ENCODE peak calls at places on chromosomes 13 and 19, in seven cellular contexts. One of them, this sample, is unnamed.

GRCh38 chr19:50909240-50910070 is 1.7 kb downstream of the KLK4 start:
- DNase-seq in anterior cingulate cortex: no peak
- DNase-seq in left lung: no peak
- DNase-seq in NCI-H1436: peak
- DNase-seq in stimulated activated CD4-positive, alpha-beta T cell treated with anti-CD3 and anti-CD28 coated beads, Interleukin-15, amount 100 ng/mL, for 1 hour: peak
- DNase-seq in activated CD4-positive, CD25-positive, alpha-beta regulatory T cell treated with anti-CD3 and anti-CD28 coated beads, Interleukin-2, amount 50 U/mL, for 16 hours: no peak
- DNase-seq in central memory CD4-positive, alpha-beta T cell: no peak
- DNase-seq in this sample: peak

GRCh38 chr19:34355201-34355600 is 9.8 kb upstream of the GPI start:
- DNase-seq in anterior cingulate cortex: no peak
- DNase-seq in left lung: peak
- DNase-seq in NCI-H1436: no peak
- DNase-seq in stimulated activated CD4-positive, alpha-beta T cell treated with anti-CD3 and anti-CD28 coated beads, Interleukin-15, amount 100 ng/mL, for 1 hour: no peak
- DNase-seq in activated CD4-positive, CD25-positive, alpha-beta regulatory T cell treated with anti-CD3 and anti-CD28 coated beads, Interleukin-2, amount 50 U/mL, for 16 hours: no peak
- DNase-seq in central memory CD4-positive, alpha-beta T cell: no peak
- DNase-seq in this sample: no peak

GRCh38 chr13:93280688-93281087 is 54.1 kb downstream of the GPC6 start:
- DNase-seq in anterior cingulate cortex: no peak
- DNase-seq in left lung: no peak
- DNase-seq in NCI-H1436: no peak
- DNase-seq in stimulated activated CD4-positive, alpha-beta T cell treated with anti-CD3 and anti-CD28 coated beads, Interleukin-15, amount 100 ng/mL, for 1 hour: no peak
- DNase-seq in activated CD4-positive, CD25-positive, alpha-beta regulatory T cell treated with anti-CD3 and anti-CD28 coated beads, Interleukin-2, amount 50 U/mL, for 16 hours: no peak
- DNase-seq in central memory CD4-positive, alpha-beta T cell: no peak
- DNase-seq in this sample: no peak

GRCh38 chr19:52391135-52391534 is 6.5 kb upstream of the ZNF528 start:
- DNase-seq in anterior cingulate cortex: no peak
- DNase-seq in left lung: no peak
- DNase-seq in NCI-H1436: no peak
- DNase-seq in stimulated activated CD4-positive, alpha-beta T cell treated with anti-CD3 and anti-CD28 coated beads, Interleukin-15, amount 100 ng/mL, for 1 hour: no peak
- DNase-seq in activated CD4-positive, CD25-positive, alpha-beta regulatory T cell treated with anti-CD3 and anti-CD28 coated beads, Interleukin-2, amount 50 U/mL, for 16 hours: no peak
- DNase-seq in central memory CD4-positive, alpha-beta T cell: no peak
- DNase-seq in this sample: no peak

GRCh38 chr13:113915786-113916329 is 52.0 kb upstream of the GAS6 start:
- DNase-seq in anterior cingulate cortex: no peak
- DNase-seq in left lung: no peak
- DNase-seq in NCI-H1436: no peak
- DNase-seq in stimulated activated CD4-positive, alpha-beta T cell treated with anti-CD3 and anti-CD28 coated beads, Interleukin-15, amount 100 ng/mL, for 1 hour: no peak
- DNase-seq in activated CD4-positive, CD25-positive, alpha-beta regulatory T cell treated with anti-CD3 and anti-CD28 coated beads, Interleukin-2, amount 50 U/mL, for 16 hours: no peak
- DNase-seq in central memory CD4-positive, alpha-beta T cell: no peak
- DNase-seq in this sample: no peak

GRCh38 chr13:20716951-20717350 is 13.5 kb downstream of the IL17D start:
- DNase-seq in anterior cingulate cortex: no peak
- DNase-seq in left lung: no peak
- DNase-seq in NCI-H1436: no peak
- DNase-seq in stimulated activated CD4-positive, alpha-beta T cell treated with anti-CD3 and anti-CD28 coated beads, Interleukin-15, amount 100 ng/mL, for 1 hour: no peak
- DNase-seq in activated CD4-positive, CD25-positive, alpha-beta regulatory T cell treated with anti-CD3 and anti-CD28 coated beads, Interleukin-2, amount 50 U/mL, for 16 hours: no peak
- DNase-seq in central memory CD4-positive, alpha-beta T cell: no peak
- DNase-seq in this sample: peak

GRCh38 chr19:31223805-31224534 is 125.3 kb downstream of the TSHZ3 start:
- DNase-seq in anterior cingulate cortex: no peak
- DNase-seq in left lung: no peak
- DNase-seq in NCI-H1436: no peak
- DNase-seq in stimulated activated CD4-positive, alpha-beta T cell treated with anti-CD3 and anti-CD28 coated beads, Interleukin-15, amount 100 ng/mL, for 1 hour: no peak
- DNase-seq in activated CD4-positive, CD25-positive, alpha-beta regulatory T cell treated with anti-CD3 and anti-CD28 coated beads, Interleukin-2, amount 50 U/mL, for 16 hours: no peak
- DNase-seq in central memory CD4-positive, alpha-beta T cell: no peak
- DNase-seq in this sample: no peak

GRCh38 chr19:15320118-15320517 is 12.2 kb downstream of the BRD4 start:
- DNase-seq in anterior cingulate cortex: no peak
- DNase-seq in left lung: no peak
- DNase-seq in NCI-H1436: no peak
- DNase-seq in stimulated activated CD4-positive, alpha-beta T cell treated with anti-CD3 and anti-CD28 coated beads, Interleukin-15, amount 100 ng/mL, for 1 hour: no peak
- DNase-seq in activated CD4-positive, CD25-positive, alpha-beta regulatory T cell treated with anti-CD3 and anti-CD28 coated beads, Interleukin-2, amount 50 U/mL, for 16 hours: no peak
- DNase-seq in central memory CD4-positive, alpha-beta T cell: no peak
- DNase-seq in this sample: no peak

GRCh38 chr19:18669524-18669817 is 14.0 kb upstream of the CRTC1 start:
- DNase-seq in anterior cingulate cortex: no peak
- DNase-seq in left lung: no peak
- DNase-seq in NCI-H1436: no peak
- DNase-seq in stimulated activated CD4-positive, alpha-beta T cell treated with anti-CD3 and anti-CD28 coated beads, Interleukin-15, amount 100 ng/mL, for 1 hour: no peak
- DNase-seq in activated CD4-positive, CD25-positive, alpha-beta regulatory T cell treated with anti-CD3 and anti-CD28 coated beads, Interleukin-2, amount 50 U/mL, for 16 hours: no peak
- DNase-seq in central memory CD4-positive, alpha-beta T cell: no peak
- DNase-seq in this sample: no peak

GRCh38 chr19:41297628-41298326 is 12.2 kb upstream of the CCDC97 start:
- DNase-seq in anterior cingulate cortex: no peak
- DNase-seq in left lung: no peak
- DNase-seq in NCI-H1436: no peak
- DNase-seq in stimulated activated CD4-positive, alpha-beta T cell treated with anti-CD3 and anti-CD28 coated beads, Interleukin-15, amount 100 ng/mL, for 1 hour: no peak
- DNase-seq in activated CD4-positive, CD25-positive, alpha-beta regulatory T cell treated with anti-CD3 and anti-CD28 coated beads, Interleukin-2, amount 50 U/mL, for 16 hours: no peak
- DNase-seq in central memory CD4-positive, alpha-beta T cell: peak
- DNase-seq in this sample: no peak

GRCh38 chr13:111488466-111489132 is 168.2 kb downstream of the TEX29 start:
- DNase-seq in anterior cingulate cortex: no peak
- DNase-seq in left lung: peak
- DNase-seq in NCI-H1436: no peak
- DNase-seq in stimulated activated CD4-positive, alpha-beta T cell treated with anti-CD3 and anti-CD28 coated beads, Interleukin-15, amount 100 ng/mL, for 1 hour: no peak
- DNase-seq in activated CD4-positive, CD25-positive, alpha-beta regulatory T cell treated with anti-CD3 and anti-CD28 coated beads, Interleukin-2, amount 50 U/mL, for 16 hours: no peak
- DNase-seq in central memory CD4-positive, alpha-beta T cell: no peak
- DNase-seq in this sample: no peak

This sample was measured in NCI-H146.